ENCODE peak calls at places on chromosomes 13 and 19, in nine cellular contexts. S is kidney; Y is RWPE1; D is breast epithelium; O is CD8-positive, alpha-beta T cell; J is pancreas; R is GM13977; G is A549; C is neural crest cell. T is an unnamed sample.

GRCh38 chr19:14002571-14003278 is 3.4 kb downstream of the RFX1 start:
- DNase-seq in S (peak), Y (no peak), D (no peak), O (peak), J (peak), R (peak), G (no peak), C (no peak), T (no peak)

GRCh38 chr19:57656346-57656745 is 12.4 kb upstream of the ZSCAN4 start:
- DNase-seq in S (no peak), Y (no peak), D (no peak), O (no peak), J (no peak), R (no peak), G (no peak), C (no peak), T (no peak)

GRCh38 chr13:108283110-108283509 is 13.6 kb downstream of the TNFSF13B start:
- DNase-seq in S (no peak), Y (no peak), D (no peak), O (no peak), J (no peak), R (no peak), G (no peak), C (no peak), T (no peak)

GRCh38 chr19:2848625-2849024 is 7.3 kb downstream of the ZNF555 start:
- DNase-seq in S (no peak), Y (no peak), D (no peak), O (no peak), J (no peak), R (no peak), G (no peak), C (no peak), T (no peak)

GRCh38 chr19:57075801-57076492 is 43.8 kb upstream of the USP29 start:
- DNase-seq in S (no peak), Y (no peak), D (no peak), O (no peak), J (no peak), R (no peak), G (no peak), C (no peak), T (no peak)

GRCh38 chr13:24459234-24459633 is 53.3 kb downstream of the PARP4 start:
- DNase-seq in S (no peak), Y (no peak), D (no peak), O (no peak), J (no peak), R (peak), G (no peak), C (no peak), T (no peak)

GRCh38 chr13:30829788-30830637 is 76.1 kb upstream of the MEDAG start:
- DNase-seq in S (no peak), Y (no peak), D (no peak), O (no peak), J (no peak), R (no peak), G (no peak), C (no peak), T (peak)

GRCh38 chr13:38366954-38367645 is 17.4 kb downstream of the UFM1 start:
- DNase-seq in S (no peak), Y (peak), D (no peak), O (no peak), J (no peak), R (peak), G (no peak), C (no peak), T (no peak)

GRCh38 chr19:9836021-9836420 is 903 bp downstream of the PIN1 start:
- DNase-seq in S (no peak), Y (no peak), D (no peak), O (no peak), J (no peak), R (no peak), G (no peak), C (no peak), T (no peak)

GRCh38 chr13:77298403-77298802 is 28.5 kb downstream of the MYCBP2 start:
- DNase-seq in S (no peak), Y (no peak), D (no peak), O (no peak), J (no peak), R (peak), G (no peak), C (no peak), T (no peak)

GRCh38 chr13:103731959-103732358 is 665.7 kb upstream of the SLC10A2 start:
- DNase-seq in S (no peak), Y (no peak), D (no peak), O (no peak), J (no peak), R (no peak), G (no peak), C (no peak), T (no peak)

GRCh38 chr13:41188584-41188983 is 5.8 kb downstream of the KBTBD7 start:
- DNase-seq in S (no peak), Y (peak), D (no peak), O (no peak), J (no peak), R (no peak), G (no peak), C (no peak), T (no peak)

GRCh38 chr19:4518345-4519171 is at the start of gene PLIN4:
- DNase-seq in S (no peak), Y (no peak), D (peak), O (no peak), J (peak), R (no peak), G (peak), C (no peak), T (no peak)

GRCh38 chr13:48400820-48401219 is 12.1 kb downstream of the LPAR6 start:
- DNase-seq in S (no peak), Y (peak), D (no peak), O (no peak), J (no peak), R (no peak), G (peak), C (no peak), T (no peak)

GRCh38 chr13:64925727-64926126 is 2304.4 kb downstream of the PCDH9 start:
- DNase-seq in S (peak), Y (no peak), D (no peak), O (no peak), J (peak), R (no peak), G (no peak), C (no peak), T (peak)

GRCh38 chr13:30165791-30166190 is 141.6 kb downstream of the KATNAL1 start:
- DNase-seq in S (no peak), Y (no peak), D (no peak), O (no peak), J (no peak), R (no peak), G (no peak), C (no peak), T (no peak)

GRCh38 chr19:51688665-51689571 is 4.2 kb upstream of the SPACA6 start:
- DNase-seq in S (peak), Y (peak), D (peak), O (no peak), J (peak), R (peak), G (peak), C (peak), T (no peak)

GRCh38 chr13:77820431-77821149 is 98.0 kb downstream of the EDNRB start:
- DNase-seq in S (no peak), Y (no peak), D (no peak), O (no peak), J (no peak), R (no peak), G (no peak), C (no peak), T (no peak)

GRCh38 chr13:30737511-30738342 is 2.4 kb downstream of the ALOX5AP start:
- DNase-seq in S (no peak), Y (no peak), D (no peak), O (no peak), J (no peak), R (no peak), G (no peak), C (no peak), T (peak)

GRCh38 chr19:16184665-16185122 is 516 bp upstream of the FAM32A start:
- DNase-seq in S (no peak), Y (no peak), D (no peak), O (no peak), J (no peak), R (no peak), G (no peak), C (no peak), T (no peak)

GRCh38 chr19:16185925-16186234 is 670 bp downstream of the FAM32A start:
- DNase-seq in S (no peak), Y (no peak), D (no peak), O (no peak), J (no peak), R (no peak), G (no peak), C (no peak), T (no peak)

GRCh38 chr19:16180611-16181010 is 4.6 kb upstream of the FAM32A start:
- DNase-seq in S (no peak), Y (peak), D (no peak), O (no peak), J (no peak), R (no peak), G (peak), C (no peak), T (no peak)

GRCh38 chr19:16188521-16188920 is 3.3 kb downstream of the FAM32A start:
- DNase-seq in S (no peak), Y (no peak), D (no peak), O (no peak), J (no peak), R (no peak), G (no peak), C (no peak), T (no peak)

GRCh38 chr19:16185123-16185924 is at the start of gene FAM32A:
- DNase-seq in S (peak), Y (peak), D (peak), O (peak), J (peak), R (peak), G (peak), C (peak), T (peak)
- TF ChIP-seq CTCF in S (peak), Y (peak), D (peak), O (peak), J (no peak), R (no peak), G (peak), C (peak), T (no peak)

GRCh38 chr19:18439025-18439909 is 1.3 kb upstream of the ISYNA1 start:
- DNase-seq in S (no peak), Y (no peak), D (no peak), O (no peak), J (no peak), R (no peak), G (no peak), C (no peak), T (no peak)
- TF ChIP-seq CTCF in S (no peak), Y (no peak), D (no peak), O (no peak), J (no peak), R (no peak), G (no peak), C (peak), T (no peak)

GRCh38 chr19:49801966-49802661 is 11.0 kb downstream of the FUZ start:
- DNase-seq in S (peak), Y (no peak), D (peak), O (no peak), J (peak), R (no peak), G (peak), C (peak), T (no peak)
- TF ChIP-seq CTCF in S (peak), Y (no peak), D (peak), O (no peak), J (no peak), R (no peak), G (no peak), C (no peak), T (no peak)

DNA sequence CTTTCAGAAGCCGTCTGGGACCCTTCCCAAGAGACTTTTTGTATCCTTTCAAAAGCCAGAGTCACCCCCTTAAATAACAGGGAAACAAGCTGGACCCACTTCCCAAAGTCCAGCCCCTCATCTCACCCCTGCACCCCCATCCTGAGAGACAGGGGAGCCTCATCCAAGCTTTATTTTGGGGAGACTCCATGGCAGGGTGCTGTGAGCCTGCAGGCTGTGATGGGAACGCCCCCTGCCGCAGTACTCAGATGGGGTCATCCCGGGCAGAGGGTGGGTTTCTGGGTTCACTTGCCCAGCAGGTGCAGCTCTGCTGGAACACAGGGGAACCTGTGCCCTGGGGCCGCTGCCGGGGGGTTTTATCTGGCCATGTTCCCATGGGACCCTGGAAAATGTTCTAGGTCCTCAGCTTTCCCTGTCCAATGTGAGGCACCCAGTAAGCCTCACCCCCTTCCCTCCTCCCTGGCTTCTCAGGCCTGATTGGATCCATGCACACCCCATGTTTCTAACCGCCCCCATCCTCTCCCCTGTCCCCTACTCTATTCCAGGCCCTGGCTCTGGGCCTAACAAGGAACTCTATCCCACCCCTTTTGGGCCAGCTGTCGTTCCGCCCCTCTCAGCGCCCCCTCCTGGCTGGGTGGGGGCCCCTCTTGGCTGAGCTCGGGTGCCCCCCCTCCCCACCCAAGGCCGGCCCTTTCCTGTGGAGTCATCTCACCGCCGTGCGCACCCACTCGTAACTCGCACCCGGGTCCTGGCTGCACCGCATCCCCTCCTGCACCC is 1.0 kb downstream of the HIF3A start:
- DNase-seq in S (peak), Y (no peak), D (peak), O (no peak), J (peak), R (no peak), G (no peak), C (no peak), T (no peak)
- TF ChIP-seq CTCF in S (no peak), Y (no peak), D (no peak), O (no peak), J (no peak), R (no peak), G (no peak), C (no peak), T (no peak)

DNA sequence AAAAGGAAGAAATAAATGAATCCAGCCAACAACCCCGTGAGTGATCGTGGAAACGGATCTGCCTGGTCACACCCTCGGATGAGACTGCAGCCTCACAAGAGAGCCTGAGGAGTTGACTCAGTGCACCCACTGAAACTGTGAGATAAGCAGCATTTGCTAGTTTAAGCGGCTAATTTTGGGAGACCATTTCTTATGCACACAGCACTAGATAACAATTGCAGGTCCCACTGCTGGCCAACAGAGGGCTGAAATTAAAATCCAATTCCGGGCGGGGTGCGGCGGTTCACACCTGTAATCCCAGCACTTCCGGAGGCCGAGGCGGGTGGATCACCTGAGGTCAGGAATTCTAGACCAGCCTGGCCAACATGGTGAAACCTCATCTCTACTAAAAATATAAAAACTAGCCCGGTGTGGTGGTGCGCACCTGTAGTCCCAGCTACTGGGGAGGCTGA is 3.6 kb downstream of the UQCR11 start:
- DNase-seq in S (no peak), Y (no peak), D (no peak), O (no peak), J (no peak), R (no peak), G (no peak), C (no peak), T (no peak)
- TF ChIP-seq CTCF in S (no peak), Y (no peak), D (no peak), O (no peak), J (no peak), R (no peak), G (no peak), C (peak), T (no peak)

DNA sequence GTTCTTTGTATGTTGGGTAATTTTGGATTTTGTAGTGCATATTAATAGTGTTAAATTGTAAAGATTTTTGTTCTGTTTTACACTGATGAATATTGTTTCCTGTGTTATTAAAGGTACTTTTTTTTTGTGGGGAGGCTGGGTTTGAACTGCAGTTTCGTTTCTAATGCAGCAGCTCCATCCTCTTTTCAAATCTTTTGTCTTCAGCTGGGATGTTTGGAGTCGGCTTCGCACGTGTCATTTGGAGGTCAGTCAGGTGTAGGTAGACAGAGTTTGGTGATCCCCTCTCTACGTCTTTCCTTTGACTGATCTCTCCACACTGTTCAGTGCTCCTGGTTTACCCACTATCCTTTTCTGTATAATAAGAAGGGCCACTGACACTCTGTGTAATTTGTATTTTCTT is 30.3 kb downstream of the TDRD3 start:
- DNase-seq in S (no peak), Y (no peak), D (no peak), O (no peak), J (no peak), R (no peak), G (no peak), C (no peak), T (no peak)
- TF ChIP-seq CTCF in S (no peak), Y (no peak), D (no peak), O (no peak), J (no peak), R (no peak), G (no peak), C (no peak), T (no peak)

GRCh38 chr13:110957181-110957884 is 42.5 kb upstream of the ANKRD10 start:
- DNase-seq in S (no peak), Y (no peak), D (no peak), O (no peak), J (no peak), R (no peak), G (peak), C (peak), T (no peak)
- TF ChIP-seq CTCF in S (no peak), Y (no peak), D (no peak), O (no peak), J (no peak), R (no peak), G (no peak), C (no peak), T (no peak)

GRCh38 chr13:66492479-66492878 is 737.7 kb downstream of the PCDH9 start:
- DNase-seq in S (no peak), Y (no peak), D (no peak), O (no peak), J (no peak), R (no peak), G (peak), C (no peak), T (no peak)
- TF ChIP-seq CTCF in S (no peak), Y (no peak), D (no peak), O (no peak), J (no peak), R (no peak), G (peak), C (peak), T (no peak)

DNA sequence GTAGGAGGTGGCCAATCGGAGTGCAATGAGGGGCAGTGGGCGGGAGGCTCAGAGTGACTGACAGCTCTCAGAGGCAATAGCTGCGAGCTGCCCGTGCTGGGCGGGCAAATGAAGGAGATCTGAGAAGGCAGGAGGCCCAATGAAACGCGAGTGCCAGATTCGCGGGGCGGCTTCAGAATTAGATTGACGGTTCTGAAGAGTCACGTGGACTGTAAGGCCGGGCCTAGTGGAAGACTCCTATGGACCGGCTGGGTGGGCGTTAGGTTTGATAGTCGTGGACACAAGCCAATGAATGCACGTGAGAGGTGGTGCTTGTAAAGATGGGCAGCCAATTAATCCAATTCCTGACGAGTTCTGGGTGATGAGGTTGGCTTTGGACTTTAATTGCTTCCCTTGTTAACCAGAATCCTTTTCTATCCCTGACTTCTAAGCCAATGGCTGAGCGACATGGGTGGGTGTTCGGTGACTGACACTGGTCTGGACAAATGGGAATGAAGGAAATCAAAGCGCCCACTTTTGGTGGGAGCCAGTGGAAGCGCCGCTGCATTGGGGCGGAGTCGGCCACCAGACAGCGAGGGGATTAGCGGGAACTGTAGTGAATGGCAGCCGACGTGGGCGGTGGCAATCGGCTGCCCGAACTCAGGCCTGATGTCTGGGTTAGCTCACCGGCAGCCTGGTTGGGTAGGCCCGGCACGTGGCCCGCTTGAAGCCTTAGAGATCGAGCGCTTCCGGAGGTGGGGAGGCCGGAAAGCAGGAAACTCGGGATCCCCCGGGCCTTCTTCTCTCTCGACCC is 524 bp upstream of the KHSRP start:
- DNase-seq in S (peak), Y (peak), D (peak), O (peak), J (peak), R (peak), G (peak), C (peak), T (peak)
- TF ChIP-seq CTCF in S (no peak), Y (no peak), D (no peak), O (no peak), J (no peak), R (no peak), G (no peak), C (no peak), T (no peak)